ENCODE peak calls at places on chromosomes 5 and 9, in five cellular contexts. Y, V, E, C and S are unnamed samples.

GRCh38 chr9:129310666-129311350 is 132.7 kb upstream of the IER5L start:
- DNase-seq in Y (no peak), V (no peak), E (no peak), C (no peak), S (no peak)

GRCh38 chr9:114811969-114812636 is 6.3 kb upstream of the TNFSF15 start:
- DNase-seq in Y (no peak), V (no peak), E (no peak), C (no peak), S (no peak)

GRCh38 chr9:133474853-133475252 is 4.0 kb downstream of the SLC2A6 start:
- DNase-seq in Y (no peak), V (no peak), E (no peak), C (no peak), S (no peak)

GRCh38 chr9:92385001-92385400 is 19.4 kb downstream of the OGN start:
- DNase-seq in Y (peak; percentile 17), V (no peak), E (no peak), C (no peak), S (no peak)

GRCh38 chr9:16461231-16461840 is 409.1 kb downstream of the BNC2 start:
- DNase-seq in Y (no peak), V (no peak), E (no peak), C (no peak), S (no peak)

GRCh38 chr5:66840527-66841013 is 244.4 kb downstream of the MAST4 start:
- DNase-seq in Y (no peak), V (no peak), E (no peak), C (no peak), S (no peak)

GRCh38 chr5:147558131-147558730 is 48.4 kb upstream of the DPYSL3 start:
- DNase-seq in Y (peak; percentile 60), V (no peak), E (no peak), C (no peak), S (no peak)

GRCh38 chr9:120350596-120350995 is 229.4 kb downstream of the CDK5RAP2 start:
- DNase-seq in Y (no peak), V (no peak), E (no peak), C (no peak), S (no peak)

GRCh38 chr5:142797420-142797819 is 27.2 kb downstream of the ARHGAP26 start:
- DNase-seq in Y (no peak), V (no peak), E (no peak), C (no peak), S (no peak)

GRCh38 chr5:127572930-127573329 is 55.5 kb downstream of the PRRC1 start:
- DNase-seq in Y (no peak), V (no peak), E (no peak), C (no peak), S (no peak)

GRCh38 chr5:81904861-81905260 is 67.0 kb upstream of the ATG10 start:
- DNase-seq in Y (no peak), V (no peak), E (no peak), C (no peak), S (no peak)

GRCh38 chr9:14437336-14438231 is 123.6 kb upstream of the NFIB start:
- DNase-seq in Y (no peak), V (no peak), E (no peak), C (no peak), S (no peak)

GRCh38 chr5:1441166-1441865 is 3.9 kb downstream of the SLC6A3 start:
- DNase-seq in Y (no peak), V (no peak), E (no peak), C (no peak), S (no peak)

GRCh38 chr9:70452365-70452764 is 37.9 kb upstream of the KLF9 start:
- DNase-seq in Y (no peak), V (no peak), E (no peak), C (no peak), S (no peak)

GRCh38 chr9:78958887-78959286 is 612.9 kb upstream of the TLE4 start:
- DNase-seq in Y (no peak), V (no peak), E (no peak), C (no peak), S (no peak)

GRCh38 chr5:153350192-153350883 is 140.1 kb upstream of the GRIA1 start:
- DNase-seq in Y (no peak), V (no peak), E (no peak), C (no peak), S (no peak)

GRCh38 chr9:109857337-109857736 is 77.3 kb downstream of the PALM2AKAP2 start:
- DNase-seq in Y (peak; percentile 56), V (no peak), E (no peak), C (no peak), S (no peak)

GRCh38 chr5:140868721-140869554 is at the start of gene PCDHA11:
- DNase-seq in Y (no peak), V (peak; percentile 33), E (no peak), C (no peak), S (no peak)

GRCh38 chr5:149161026-149161687 is 19.9 kb downstream of the ABLIM3 start:
- DNase-seq in Y (no peak), V (no peak), E (no peak), C (no peak), S (no peak)

GRCh38 chr5:58066076-58066475 is 393.8 kb downstream of the PLK2 start:
- DNase-seq in Y (no peak), V (no peak), E (no peak), C (no peak), S (no peak)

GRCh38 chr9:74496819-74497749 is at the start of gene RORB:
- DNase-seq in Y (peak; percentile 38), V (peak; percentile 94), E (no peak), C (peak; percentile 35), S (no peak)

GRCh38 chr5:107661038-107661649 is 9.6 kb downstream of the EFNA5 start:
- DNase-seq in Y (no peak), V (no peak), E (no peak), C (no peak), S (no peak)

GRCh38 chr5:11905209-11905608 is 963 bp upstream of the CTNND2 start:
- DNase-seq in Y (no peak), V (no peak), E (no peak), C (no peak), S (no peak)

GRCh38 chr5:160539431-160539830 is 117.8 kb downstream of the PTTG1 start:
- DNase-seq in Y (no peak), V (no peak), E (no peak), C (no peak), S (no peak)

GRCh38 chr9:18314321-18314720 is 159.6 kb upstream of the ADAMTSL1 start:
- DNase-seq in Y (no peak), V (no peak), E (no peak), C (no peak), S (no peak)

GRCh38 chr9:4167040-4167671 is 132.7 kb downstream of the GLIS3 start:
- DNase-seq in Y (peak; percentile 89), V (no peak), E (no peak), C (no peak), S (no peak)

GRCh38 chr9:36888551-36888950 is 145.5 kb downstream of the PAX5 start:
- DNase-seq in Y (no peak), V (no peak), E (no peak), C (no peak), S (no peak)

GRCh38 chr5:12292610-12293204 is 388.5 kb upstream of the CTNND2 start:
- DNase-seq in Y (no peak), V (no peak), E (no peak), C (no peak), S (no peak)

GRCh38 chr5:56328753-56329560 is 95.8 kb upstream of the ANKRD55 start:
- DNase-seq in Y (peak; percentile 13), V (no peak), E (peak; percentile 7), C (no peak), S (peak; percentile 34)

GRCh38 chr5:10583663-10584572 is 20.0 kb downstream of the ANKRD33B start:
- DNase-seq in Y (no peak), V (no peak), E (no peak), C (no peak), S (no peak)

GRCh38 chr5:39491210-39491609 is 66.4 kb upstream of the DAB2 start:
- DNase-seq in Y (no peak), V (no peak), E (no peak), C (no peak), S (no peak)

GRCh38 chr5:50666261-50667078 is at the start of gene PARP8:
- DNase-seq in Y (peak; percentile 71), V (peak; percentile 25), E (peak; percentile 24), C (peak; percentile 52), S (peak; percentile 23)

GRCh38 chr9:110623462-110624025 is 44.0 kb upstream of the SVEP1 start:
- DNase-seq in Y (peak; percentile 75), V (peak; percentile 77), E (no peak), C (peak; percentile 22), S (no peak)

GRCh38 chr9:37801287-37801850 is 772 bp downstream of the DCAF10 start:
- DNase-seq in Y (peak; percentile 24), V (no peak), E (no peak), C (peak; percentile 33), S (no peak)

GRCh38 chr5:160369990-160370712 is at the start of gene C1QTNF2:
- DNase-seq in Y (peak; percentile 63), V (peak; percentile 33), E (no peak), C (peak; percentile 64), S (no peak)

GRCh38 chr9:108272350-108272899 is 583.4 kb downstream of the ACTL7B start:
- DNase-seq in Y (peak; percentile 80), V (peak; percentile 68), E (no peak), C (peak; percentile 66), S (no peak)

GRCh38 chr5:24598926-24599325 is 45.9 kb downstream of the CDH10 start:
- DNase-seq in Y (no peak), V (no peak), E (no peak), C (no peak), S (no peak)

GRCh38 chr9:14560194-14560593 is 133.0 kb downstream of the ZDHHC21 start:
- DNase-seq in Y (no peak), V (no peak), E (no peak), C (no peak), S (no peak)